ENCODE peak calls at places on chromosomes 2 and 18, in ten cellular contexts. E, O, Q, W, P, J, T, M, V and L are unnamed samples.
A peak's percentile ranks its signal among the peaks of the same experiment; 100 is the strongest.

GRCh38 chr2:128584296-128584900 is 265.7 kb upstream of the HS6ST1 start:
- DNase-seq in M (peak; percentile 96), J (no peak), P (peak; percentile 46), V (no peak), W (no peak), E (no peak), T (no peak), O (no peak), Q (peak; percentile 72), L (no peak)

GRCh38 chr2:9538000-9538507 is 17.6 kb downstream of the ADAM17 start:
- DNase-seq in Q (no peak), W (no peak), T (no peak), J (no peak), M (peak; percentile 97), E (no peak), O (no peak), P (peak; percentile 71), V (no peak), L (no peak)

GRCh38 chr2:120399889-120400240 is 53.9 kb downstream of the INHBB start:
- DNase-seq in T (no peak), O (no peak), P (no peak), M (no peak), W (no peak), E (no peak), Q (no peak), J (no peak), V (no peak), L (no peak)

GRCh38 chr2:9205481-9205880 is 1.1 kb upstream of the ASAP2 start:
- DNase-seq in E (no peak), J (no peak), T (no peak), Q (no peak), O (no peak), P (no peak), W (no peak), V (no peak), M (no peak), L (no peak)

GRCh38 chr2:21438949-21439348 is 315.2 kb downstream of the TDRD15 start:
- DNase-seq in O (no peak), W (no peak), M (peak; percentile 2), V (no peak), P (no peak), J (no peak), Q (peak; percentile 64), E (no peak), T (no peak), L (no peak)

GRCh38 chr18:77234504-77235365 is 14.9 kb upstream of the GALR1 start:
- DNase-seq in J (no peak), M (no peak), W (no peak), O (no peak), T (no peak), V (no peak), E (no peak), P (no peak), Q (no peak), L (no peak)

GRCh38 chr2:101706121-101706818 is 8.8 kb downstream of the MAP4K4 start:
- DNase-seq in O (no peak), E (no peak), J (no peak), T (no peak), M (no peak), Q (no peak), W (no peak), P (no peak), V (no peak), L (no peak)

GRCh38 chr2:190947139-190947538 is 66.5 kb downstream of the GLS start:
- DNase-seq in T (no peak), J (no peak), E (no peak), V (no peak), M (peak; percentile 41), O (no peak), W (no peak), P (peak; percentile 95), Q (peak; percentile 38), L (no peak)

GRCh38 chr2:71277159-71277498 is 50.2 kb upstream of the PAIP2B start:
- DNase-seq in J (no peak), W (no peak), V (no peak), Q (no peak), P (no peak), O (no peak), E (no peak), M (no peak), T (no peak), L (no peak)

GRCh38 chr2:71277536-71278103 is 50.7 kb upstream of the PAIP2B start:
- DNase-seq in Q (peak; percentile 40), E (peak; percentile 15), P (peak; percentile 44), J (peak; percentile 72), M (peak; percentile 20), W (peak; percentile 53), V (peak; percentile 89), O (peak; percentile 64), T (peak; percentile 34), L (peak; percentile 71)

GRCh38 chr2:71281950-71282349 is 49.6 kb upstream of the ZNF638 start:
- DNase-seq in V (no peak), Q (no peak), M (no peak), O (no peak), J (no peak), P (no peak), T (no peak), E (no peak), W (no peak), L (no peak)

GRCh38 chr2:71275939-71276310 is 49.0 kb upstream of the PAIP2B start:
- DNase-seq in M (no peak), P (no peak), J (no peak), T (no peak), Q (no peak), O (no peak), W (no peak), V (no peak), E (no peak), L (no peak)

GRCh38 chr2:71276311-71277158 is 49.6 kb upstream of the PAIP2B start:
- DNase-seq in E (peak; percentile 97), M (peak; percentile 77), O (peak; percentile 94), J (peak; percentile 93), W (peak; percentile 90), T (peak; percentile 84), P (peak; percentile 93), Q (peak; percentile 76), V (peak; percentile 98), L (peak; percentile 98)
- TF ChIP-seq CTCF in E (no peak), M (peak; percentile 19), O (no peak), J (no peak), W (no peak), T (no peak), P (peak; percentile 12), Q (peak; percentile 16), V (no peak), L (no peak)

GRCh38 chr18:21740474-21740723 is 193 bp upstream of the MIB1 start:
- DNase-seq in Q (peak; percentile 96), P (peak; percentile 98), V (no peak), J (peak; percentile 99), T (no peak), W (peak; percentile 99), O (no peak), E (peak; percentile 97), M (peak; percentile 94), L (peak; percentile 99)

GRCh38 chr18:21743166-21743831 is 2.7 kb downstream of the MIB1 start:
- DNase-seq in W (no peak), P (no peak), E (no peak), J (no peak), V (no peak), Q (no peak), M (no peak), T (no peak), O (no peak), L (no peak)

GRCh38 chr18:21740724-21741510 is at the start of gene MIB1:
- DNase-seq in Q (no peak), W (peak; percentile 74), E (peak; percentile 74), O (peak; percentile 99), T (peak; percentile 89), V (peak; percentile 99), J (peak; percentile 67), M (no peak), P (no peak), L (no peak)

GRCh38 chr18:21742323-21742687 is 1.7 kb downstream of the MIB1 start:
- DNase-seq in W (no peak), Q (no peak), V (no peak), M (no peak), P (peak; percentile 37), J (no peak), O (no peak), T (no peak), E (no peak), L (no peak)

DNA sequence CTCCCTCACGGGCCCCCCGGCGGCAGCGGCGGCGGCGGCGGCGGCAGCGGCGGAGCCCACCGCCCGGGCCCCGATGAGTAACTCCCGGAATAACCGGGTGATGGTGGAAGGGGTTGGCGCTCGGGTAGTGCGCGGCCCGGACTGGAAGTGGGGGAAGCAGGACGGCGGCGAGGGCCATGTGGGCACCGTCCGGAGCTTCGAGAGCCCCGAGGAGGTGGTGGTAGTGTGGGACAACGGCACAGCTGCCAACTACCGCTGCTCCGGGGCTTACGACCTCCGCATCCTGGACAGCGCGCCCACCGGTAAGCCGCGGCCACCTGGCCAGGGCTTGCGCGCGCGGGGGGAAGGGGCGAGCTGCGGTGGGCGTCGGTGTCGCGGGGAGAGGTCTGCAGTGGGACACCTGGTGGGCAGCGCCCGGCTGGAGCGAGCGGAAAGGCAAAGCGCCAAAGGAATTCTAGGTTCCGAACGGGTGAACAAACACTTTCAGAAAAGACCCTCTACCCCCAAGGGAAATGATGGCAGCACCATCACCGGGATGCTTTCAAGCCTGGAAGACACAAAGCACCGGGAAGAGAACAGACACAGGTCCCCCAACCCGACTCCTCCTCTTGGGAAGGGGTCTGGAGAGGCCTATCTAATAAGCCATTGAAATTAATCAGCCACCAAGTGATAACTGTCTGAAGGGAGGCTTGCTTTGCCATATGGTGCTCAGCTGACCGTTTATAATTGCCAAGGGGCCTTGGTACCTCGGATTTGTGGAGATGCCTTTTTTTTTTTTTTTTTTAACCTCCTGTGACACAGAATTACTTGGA is 1.1 kb downstream of the MIB1 start:
- DNase-seq in E (no peak), J (peak; percentile 37), Q (no peak), O (peak; percentile 30), V (peak; percentile 72), W (peak; percentile 66), M (peak; percentile 21), T (no peak), P (peak; percentile 36), L (peak; percentile 28)
- TF ChIP-seq CTCF in E (no peak), J (no peak), Q (no peak), O (no peak), V (peak; percentile 14), W (no peak), M (no peak), T (no peak), P (peak; percentile 13), L (no peak)

DNA sequence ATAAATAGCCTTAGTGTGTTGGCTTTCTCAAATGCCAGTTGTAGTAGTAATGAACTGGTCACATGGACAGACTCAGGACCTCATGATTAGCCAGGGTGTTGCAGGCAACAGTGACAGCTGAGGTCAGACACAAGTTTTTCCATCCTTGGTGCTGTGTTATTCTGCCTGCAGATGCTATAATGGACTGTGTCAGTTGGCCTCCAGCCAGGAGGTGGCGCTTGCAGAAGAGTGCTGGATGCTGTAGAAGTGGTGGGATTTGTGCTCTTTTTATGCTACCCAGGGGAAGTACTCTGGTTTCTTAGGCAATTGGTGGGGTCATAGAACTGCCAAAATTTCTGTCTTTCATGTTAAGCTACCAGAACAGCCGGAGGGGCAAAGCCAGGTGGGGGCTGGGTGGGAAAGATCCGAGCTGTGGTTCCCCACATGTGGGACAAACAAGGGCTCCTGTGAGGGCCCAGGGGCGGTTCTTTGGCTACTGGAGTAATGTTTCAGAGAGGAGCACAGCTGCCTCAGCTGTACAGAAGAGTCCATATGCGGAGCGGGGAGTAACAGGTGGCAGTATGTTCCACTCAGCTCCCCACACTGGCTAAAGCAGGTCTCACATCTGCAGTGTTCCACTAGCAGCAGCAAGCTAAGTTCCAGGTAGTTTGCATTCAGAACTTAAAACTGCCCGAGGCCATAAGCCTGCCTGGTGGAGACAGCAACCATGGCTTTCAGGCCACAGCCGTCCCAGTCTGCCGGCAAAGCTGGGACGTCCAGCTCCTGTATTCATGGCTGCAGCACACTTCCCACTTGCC is 104.4 kb downstream of the GULP1 start:
- DNase-seq in Q (no peak), O (no peak), T (no peak), E (no peak), P (no peak), W (no peak), M (no peak), J (no peak), V (peak; percentile 71), L (no peak)
- TF ChIP-seq CTCF in Q (no peak), O (no peak), T (no peak), E (no peak), P (no peak), W (no peak), M (no peak), J (no peak), V (peak; percentile 60), L (no peak)

DNA sequence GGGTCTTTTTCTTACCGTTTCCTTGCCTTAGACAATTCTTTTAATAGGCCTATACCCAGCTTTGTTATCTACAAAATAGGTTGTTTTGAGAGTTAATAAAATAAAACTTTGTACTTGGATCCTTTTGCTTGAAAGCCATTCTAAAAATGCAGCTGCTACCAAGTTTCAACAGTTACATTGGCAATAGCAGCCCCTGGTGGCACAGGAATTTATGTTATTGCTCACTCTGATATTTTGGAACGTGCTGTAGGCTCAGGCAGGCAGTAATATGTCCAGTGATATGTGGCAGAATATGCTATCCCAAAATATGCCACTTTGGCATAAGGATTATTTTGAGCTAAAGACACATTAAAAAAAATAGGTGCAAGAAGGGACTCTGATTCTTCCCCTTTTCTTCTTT is 6.7 kb upstream of the COMMD1 start:
- DNase-seq in P (peak; percentile 30), Q (peak; percentile 22), E (no peak), O (no peak), T (no peak), M (peak; percentile 27), J (no peak), W (no peak), V (no peak), L (peak; percentile 24)
- TF ChIP-seq CTCF in P (peak; percentile 37), Q (peak; percentile 69), E (peak; percentile 73), O (peak; percentile 34), T (peak; percentile 47), M (peak; percentile 59), J (peak; percentile 46), W (no peak), V (peak; percentile 62), L (no peak)